ENCODE peak calls at places on chromosomes 7 and 10, in four cellular contexts. J is dorsolateral prefrontal cortex, U is AG10803, W is GM12865. M is an unnamed sample.

GRCh38 chr10:43235070-43235900 is 31.6 kb downstream of the RASGEF1A start:
- DNase-seq in J (peak), U (no peak), W (no peak), M (peak)

GRCh38 chr10:124693396-124693795 is 50.8 kb downstream of the FAM53B start:
- DNase-seq in J (no peak), U (no peak), W (no peak), M (no peak)

GRCh38 chr10:20901110-20901509 is 4.0 kb upstream of the NEBL start:
- DNase-seq in J (no peak), U (no peak), W (no peak), M (no peak)

GRCh38 chr10:27620425-27621397 is 116.6 kb downstream of the RAB18 start:
- DNase-seq in J (no peak), U (peak), W (no peak), M (no peak)

GRCh38 chr10:3141361-3142005 is 31.1 kb downstream of the PITRM1 start:
- DNase-seq in J (no peak), U (no peak), W (no peak), M (no peak)

GRCh38 chr7:28879105-28879504 is 79.0 kb downstream of the TRIL start:
- DNase-seq in J (no peak), U (no peak), W (no peak), M (no peak)

GRCh38 chr10:55631071-55631654 is 729.9 kb downstream of the ZWINT start:
- DNase-seq in J (peak), U (peak), W (no peak), M (peak)

GRCh38 chr7:121960678-121961461 is 87.9 kb downstream of the PTPRZ1 start:
- DNase-seq in J (no peak), U (peak), W (no peak), M (no peak)

GRCh38 chr10:95289003-95289920 is 1.5 kb downstream of the PDLIM1 start:
- DNase-seq in J (no peak), U (peak), W (peak), M (no peak)

GRCh38 chr7:106721816-106722785 is 61.1 kb upstream of the CCDC71L start:
- DNase-seq in J (no peak), U (no peak), W (no peak), M (no peak)

GRCh38 chr7:111833461-111833860 is 271.2 kb upstream of the IMMP2L start:
- DNase-seq in J (no peak), U (peak), W (no peak), M (no peak)

GRCh38 chr10:78464118-78464855 is 430.6 kb downstream of the RPS24 start:
- DNase-seq in J (no peak), U (no peak), W (no peak), M (no peak)

GRCh38 chr7:81692146-81692905 is 77.5 kb downstream of the HGF start:
- DNase-seq in J (no peak), U (no peak), W (no peak), M (no peak)

GRCh38 chr10:47260505-47261111 is 39.4 kb upstream of the GDF10 start:
- DNase-seq in J (no peak), U (no peak), W (no peak), M (no peak)

GRCh38 chr10:102581401-102581800 is 62.9 kb upstream of the TRIM8 start:
- DNase-seq in J (no peak), U (no peak), W (no peak), M (no peak)

GRCh38 chr10:15808204-15808797 is 52.0 kb downstream of the MINDY3 start:
- DNase-seq in J (no peak), U (no peak), W (no peak), M (no peak)

GRCh38 chr10:126240483-126240882 is 147.8 kb downstream of the ADAM12 start:
- DNase-seq in J (no peak), U (no peak), W (no peak), M (no peak)

GRCh38 chr10:79102056-79102874 is 33.5 kb downstream of the ZMIZ1 start:
- DNase-seq in J (no peak), U (peak), W (no peak), M (no peak)

GRCh38 chr7:72490301-72490700 is 78.2 kb upstream of the CALN1 start:
- DNase-seq in J (no peak), U (no peak), W (no peak), M (no peak)

GRCh38 chr10:77789861-77790260 is 136.7 kb downstream of the DLG5 start:
- DNase-seq in J (no peak), U (no peak), W (no peak), M (no peak)

GRCh38 chr10:129936266-129936922 is 27.7 kb downstream of the EBF3 start:
- DNase-seq in J (no peak), U (no peak), W (no peak), M (no peak)

GRCh38 chr10:82691211-82691610 is 816.2 kb downstream of the NRG3 start:
- DNase-seq in J (peak), U (no peak), W (no peak), M (no peak)

GRCh38 chr10:36073796-36074345 is 431.8 kb upstream of the FZD8 start:
- DNase-seq in J (no peak), U (no peak), W (no peak), M (no peak)

GRCh38 chr10:69123747-69124557 is at the start of gene VPS26A:
- DNase-seq in J (peak), U (peak), W (peak), M (peak)
- TF ChIP-seq CTCF in J (peak), U (no peak), W (peak), M (no peak)

GRCh38 chr10:33335800-33336605 is 1.5 kb upstream of the NRP1 start:
- DNase-seq in J (peak), U (peak), W (no peak), M (peak)

GRCh38 chr10:33333260-33334169 is 952 bp downstream of the NRP1 start:
- DNase-seq in J (no peak), U (no peak), W (peak), M (no peak)

GRCh38 chr10:33335550-33335799 is 1.0 kb upstream of the NRP1 start:
- DNase-seq in J (no peak), U (no peak), W (no peak), M (no peak)

GRCh38 chr10:33334170-33334838 is at the start of gene NRP1:
- DNase-seq in J (peak), U (no peak), W (peak), M (no peak)

DNA sequence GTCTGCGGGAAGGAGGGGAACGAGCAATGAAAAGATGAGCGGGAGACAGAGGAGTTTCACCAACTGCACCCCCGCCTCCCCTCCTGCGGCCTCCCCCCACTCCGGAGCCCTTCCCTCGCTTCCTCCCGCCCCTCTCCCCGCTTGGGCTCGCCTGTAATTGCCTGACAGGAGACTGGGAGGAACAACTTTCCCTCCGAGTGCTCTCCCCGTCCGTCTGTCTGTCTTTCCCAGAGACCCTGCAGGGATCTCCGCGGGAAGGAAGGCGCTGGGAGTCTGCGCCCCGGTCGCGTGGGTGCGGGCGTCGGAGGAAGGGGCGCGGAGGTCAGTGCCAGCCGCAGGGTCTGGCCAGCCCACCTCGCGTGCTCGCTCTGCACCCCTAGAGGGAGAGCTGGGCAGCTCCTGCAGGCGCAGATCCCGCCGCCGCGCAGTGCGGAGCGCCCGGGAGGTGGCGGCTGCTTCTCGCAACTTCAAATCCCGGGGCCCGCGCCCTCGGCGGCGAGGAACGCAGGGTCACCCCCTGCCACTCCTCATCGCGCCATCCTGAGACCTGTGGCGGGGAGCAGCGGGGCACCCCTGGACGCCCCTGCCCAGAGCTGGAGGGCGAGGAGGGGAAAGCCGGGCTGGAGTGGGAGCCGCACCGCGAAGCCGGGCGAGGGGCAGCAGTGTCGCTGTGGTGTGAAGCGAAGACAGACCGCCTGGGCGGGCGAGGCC is 527 bp upstream of the NRP1 start:
- DNase-seq in J (peak), U (peak), W (peak), M (peak)
- TF ChIP-seq CTCF in J (peak), U (peak), W (no peak), M (peak)

DNA sequence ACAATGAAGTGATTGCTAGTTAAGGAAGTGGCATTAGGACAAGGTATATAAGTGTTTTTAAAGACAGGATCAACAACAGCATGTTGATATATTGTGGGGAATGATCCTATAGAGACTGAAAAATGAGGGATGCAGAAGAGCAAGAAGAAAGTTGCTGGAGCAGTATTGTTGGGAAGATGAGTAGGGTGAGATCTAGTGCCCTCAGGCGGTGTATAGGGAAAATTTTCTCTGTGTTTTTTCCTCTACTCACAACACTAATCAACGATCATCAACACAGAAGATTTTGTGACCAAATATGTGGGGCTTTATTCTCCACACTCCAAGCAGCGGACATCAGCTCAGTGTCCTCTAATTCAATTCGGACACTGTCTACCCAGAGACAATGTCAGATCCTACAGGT is 9.6 kb upstream of the PTTG1IP2 start:
- DNase-seq in J (no peak), U (no peak), W (no peak), M (no peak)
- TF ChIP-seq CTCF in J (no peak), U (peak), W (no peak), M (no peak)

DNA sequence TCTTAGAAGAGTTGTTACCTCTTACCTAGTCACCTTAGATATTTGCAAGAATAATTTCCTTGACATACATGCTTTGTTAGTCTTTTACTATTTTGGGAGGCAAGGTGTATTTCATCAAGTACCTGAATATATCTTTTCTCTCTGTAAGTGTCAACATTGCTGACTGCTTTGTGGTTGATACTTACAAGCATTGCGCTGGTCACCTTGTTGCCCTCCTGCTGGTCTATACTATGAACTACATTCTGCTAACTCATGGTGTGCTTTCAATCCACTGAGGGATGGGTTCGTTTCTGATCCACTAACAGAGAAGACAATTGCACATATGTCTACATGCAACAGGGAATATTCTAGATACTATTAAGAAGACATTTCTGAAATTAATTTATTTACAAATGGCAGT is 837.8 kb upstream of the COBL start:
- DNase-seq in J (no peak), U (no peak), W (no peak), M (no peak)
- TF ChIP-seq CTCF in J (no peak), U (no peak), W (no peak), M (no peak)

DNA sequence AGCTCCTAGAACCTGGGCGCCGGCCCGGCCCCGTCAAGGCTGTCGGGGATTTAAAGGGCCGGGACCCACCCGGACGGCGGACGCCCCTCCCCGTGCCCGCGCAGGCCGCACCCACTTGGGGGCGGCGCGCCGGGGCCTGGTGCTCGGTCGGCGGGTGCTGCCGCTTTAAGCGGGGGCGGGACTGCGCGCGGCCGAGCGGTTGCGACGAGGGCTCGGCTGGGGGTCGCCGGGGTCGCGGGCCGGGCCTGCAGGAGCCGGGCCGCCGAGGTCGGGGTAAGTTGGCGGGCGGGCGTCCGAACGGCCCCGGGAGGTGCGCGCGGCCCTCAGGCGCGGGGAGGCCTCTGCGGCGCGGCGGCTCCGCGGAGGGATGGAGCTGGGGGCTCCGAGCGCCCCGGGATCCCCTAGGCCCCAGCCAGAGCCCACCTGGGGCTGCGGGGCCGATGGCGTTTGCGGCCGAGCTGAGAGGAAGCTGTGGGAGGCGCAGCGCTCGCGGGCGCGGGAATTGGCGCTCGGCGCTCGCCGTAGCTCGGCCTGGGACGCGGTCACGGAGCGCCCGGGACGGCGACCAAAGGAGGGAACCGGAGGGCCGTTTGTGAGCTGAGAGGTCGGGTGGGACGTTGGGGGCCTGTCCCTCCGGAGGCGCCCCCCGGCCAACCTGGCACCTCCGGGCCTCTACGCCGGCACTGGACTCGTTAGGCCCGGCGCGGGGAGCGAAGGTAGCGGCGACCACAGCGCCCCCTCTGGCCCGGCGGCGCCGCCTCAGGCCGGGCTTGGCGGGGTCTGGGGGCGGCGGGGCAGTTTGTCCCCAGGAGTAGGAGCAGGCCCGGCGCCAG is at the start of gene TRRAP:
- DNase-seq in J (peak), U (peak), W (peak), M (peak)
- TF ChIP-seq CTCF in J (peak), U (peak), W (peak), M (peak)

DNA sequence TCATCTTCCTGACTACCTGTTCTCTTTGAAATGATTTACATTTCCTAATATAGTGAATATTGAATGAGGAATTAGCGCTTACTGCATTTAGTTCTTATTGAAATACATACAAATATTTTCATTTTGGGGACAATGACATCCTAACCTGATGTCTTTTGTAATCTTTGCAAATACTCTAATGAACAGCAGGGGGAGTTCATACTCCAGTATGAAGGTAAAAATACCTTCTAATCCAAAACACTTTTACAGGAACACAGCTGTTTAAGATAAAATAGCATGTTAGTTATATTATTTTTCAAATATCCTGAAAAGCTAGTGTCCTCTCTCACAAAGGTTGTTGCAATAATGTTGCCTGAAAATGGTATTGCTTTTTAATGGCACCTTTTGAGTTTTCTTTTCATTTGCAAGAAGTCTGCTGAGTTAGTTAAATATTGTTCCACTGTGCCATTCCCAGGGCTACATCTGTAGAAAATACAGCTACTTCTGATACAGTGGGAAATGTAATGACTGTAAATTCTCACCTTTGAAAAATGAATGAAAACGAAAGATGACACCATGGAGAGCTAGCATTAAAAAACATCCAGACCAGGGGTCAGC is 400.0 kb downstream of the PHF14 start:
- DNase-seq in J (no peak), U (no peak), W (no peak), M (no peak)
- TF ChIP-seq CTCF in J (no peak), U (peak), W (peak), M (no peak)

DNA sequence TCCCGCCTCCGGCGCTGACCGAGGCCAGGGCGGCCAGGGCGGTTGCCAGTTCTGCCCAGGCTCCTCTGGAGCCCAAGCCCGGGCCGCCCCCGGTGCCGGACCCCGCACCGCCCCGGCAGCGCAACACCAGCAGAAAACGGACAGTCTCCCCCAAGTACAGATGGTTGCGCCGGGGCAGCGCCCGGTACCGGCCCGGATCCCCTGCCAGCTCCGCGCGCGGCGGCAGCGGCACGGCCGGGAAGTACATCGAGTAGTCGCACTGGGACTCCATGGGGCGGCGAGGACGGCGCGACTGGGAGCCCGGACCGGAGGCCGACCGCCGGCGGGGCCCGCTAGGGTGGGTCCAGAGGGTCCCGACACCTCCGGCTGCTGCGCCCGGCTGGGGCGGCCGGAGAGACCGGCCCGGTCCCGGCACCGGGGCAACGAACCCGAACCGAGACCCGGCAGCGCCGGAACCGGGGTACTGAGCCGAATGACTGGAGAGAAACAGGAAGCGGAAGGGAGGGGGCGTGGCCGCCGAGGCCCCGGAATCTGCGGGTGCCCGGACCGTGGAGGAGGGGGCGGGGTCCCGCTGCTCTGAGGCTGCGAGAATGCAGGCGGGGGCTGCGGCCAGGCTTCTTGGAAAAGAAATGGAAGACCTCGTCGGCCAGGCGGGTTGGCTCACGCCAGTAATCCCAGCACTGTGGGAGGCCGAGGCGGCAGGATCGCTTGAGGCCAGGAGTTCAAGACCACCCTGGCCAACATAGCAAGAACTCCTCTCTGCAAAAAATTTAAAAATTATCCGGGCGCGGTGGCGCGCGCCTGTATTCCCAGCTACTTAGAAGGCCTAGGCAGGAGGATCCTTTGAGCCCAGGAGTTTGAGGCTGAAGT is at the start of gene TRAPPC14:
- DNase-seq in J (peak), U (peak), W (peak), M (peak)
- TF ChIP-seq CTCF in J (no peak), U (no peak), W (no peak), M (no peak)